ENCODE peak calls at places on chromosomes 1 and 21, in six cellular contexts. G, H, V, F, X and M are unnamed samples.

GRCh38 chr1:2876846-2877245 is 75.4 kb upstream of the TTC34 start:
- DNase-seq in G (no peak), H (no peak), V (no peak), F (no peak), X (no peak), M (no peak)

GRCh38 chr1:242736569-242736968 is 212.1 kb upstream of the PLD5 start:
- DNase-seq in G (no peak), H (no peak), V (no peak), F (no peak), X (no peak), M (no peak)

GRCh38 chr1:192554904-192555303 is 20.7 kb upstream of the RGS1 start:
- DNase-seq in G (no peak), H (no peak), V (no peak), F (no peak), X (no peak), M (no peak)

GRCh38 chr1:51794868-51795267 is 83.7 kb downstream of the NRDC start:
- DNase-seq in G (no peak), H (no peak), V (no peak), F (no peak), X (no peak), M (no peak)

GRCh38 chr1:15337656-15338402 is 71.9 kb upstream of the EFHD2 start:
- DNase-seq in G (no peak), H (peak; percentile 87), V (no peak), F (no peak), X (peak; percentile 70), M (peak; percentile 95)

GRCh38 chr1:119960501-119960900 is 64.2 kb upstream of the ADAM30 start:
- DNase-seq in G (no peak), H (no peak), V (peak; percentile 9), F (no peak), X (no peak), M (peak; percentile 38)

GRCh38 chr1:9874959-9875635 is 35.0 kb downstream of the CTNNBIP1 start:
- DNase-seq in G (peak; percentile 67), H (peak; percentile 81), V (peak; percentile 91), F (peak; percentile 98), X (no peak), M (peak; percentile 69)

GRCh38 chr1:173114381-173114780 is 63.6 kb upstream of the TNFSF18 start:
- DNase-seq in G (no peak), H (no peak), V (no peak), F (no peak), X (no peak), M (no peak)

GRCh38 chr1:9376886-9377333 is 84.2 kb downstream of the SPSB1 start:
- DNase-seq in G (no peak), H (no peak), V (no peak), F (no peak), X (no peak), M (no peak)

GRCh38 chr1:168826269-168826668 is 97.3 kb upstream of the DPT start:
- DNase-seq in G (no peak), H (no peak), V (no peak), F (no peak), X (no peak), M (no peak)

GRCh38 chr1:7893529-7894180 is 40.8 kb upstream of the UTS2 start:
- DNase-seq in G (no peak), H (peak; percentile 93), V (no peak), F (no peak), X (no peak), M (peak; percentile 90)

GRCh38 chr21:31335957-31336738 is 7.9 kb downstream of the TIAM1 start:
- DNase-seq in G (no peak), H (peak; percentile 96), V (no peak), F (no peak), X (no peak), M (peak; percentile 92)

GRCh38 chr1:245788269-245788668 is 633.5 kb downstream of the KIF26B start:
- DNase-seq in G (no peak), H (peak; percentile 63), V (no peak), F (no peak), X (no peak), M (peak; percentile 98)

GRCh38 chr1:20248954-20249612 is 41.6 kb upstream of the VWA5B1 start:
- DNase-seq in G (peak; percentile 24), H (no peak), V (no peak), F (no peak), X (no peak), M (no peak)

GRCh38 chr1:59232209-59232608 is 64.7 kb upstream of the FGGY start:
- DNase-seq in G (no peak), H (no peak), V (no peak), F (no peak), X (no peak), M (no peak)

GRCh38 chr1:1291023-1291528 is 10.8 kb downstream of the SCNN1D start:
- DNase-seq in G (no peak), H (peak; percentile 55), V (no peak), F (no peak), X (no peak), M (peak; percentile 31)

GRCh38 chr1:206769331-206769731 is 1.2 kb upstream of the IL19 start:
- DNase-seq in G (peak; percentile 93), H (no peak), V (no peak), F (no peak), X (no peak), M (no peak)

GRCh38 chr1:15692121-15692682 is 8.1 kb downstream of the PLEKHM2 start:
- DNase-seq in G (no peak), H (no peak), V (no peak), F (no peak), X (no peak), M (peak; percentile 36)

GRCh38 chr1:53860967-53861411 is 22.9 kb upstream of the NDC1 start:
- DNase-seq in G (peak; percentile 58), H (peak; percentile 78), V (peak; percentile 90), F (peak; percentile 64), X (peak; percentile 32), M (peak; percentile 79)

GRCh38 chr1:43232071-43232470 is 37.7 kb upstream of the TMEM125 start:
- DNase-seq in G (no peak), H (peak; percentile 58), V (no peak), F (no peak), X (no peak), M (peak; percentile 87)

GRCh38 chr1:226038661-226039060 is 23.9 kb upstream of the H3-3A start:
- DNase-seq in G (no peak), H (no peak), V (no peak), F (no peak), X (no peak), M (no peak)
- H3K9ac ChIP-seq in G (no peak overlapping the region), H (no peak overlapping the region), V (no peak overlapping the region), F (no peak overlapping the region), X (no peak overlapping the region), M (no peak overlapping the region)

GRCh38 chr1:166902279-166902678 is 26.2 kb upstream of the TADA1 start:
- DNase-seq in G (no peak), H (peak; percentile 74), V (no peak), F (no peak), X (peak; percentile 43), M (peak; percentile 49)
- H2AFZ ChIP-seq in G (no peak overlapping the region), H (no peak overlapping the region), V (no peak overlapping the region), F (no peak overlapping the region), X (no peak overlapping the region), M (no peak overlapping the region)

GRCh38 chr1:175536369-175536768 is 207.0 kb downstream of the TNR start:
- DNase-seq in G (no peak), H (no peak), V (no peak), F (no peak), X (no peak), M (no peak)
- H3K9me2 ChIP-seq in G (no peaks in the 10 kb centered on the region), H (no peaks in the 10 kb centered on the region), V (no peaks in the 10 kb centered on the region), F (no peaks in the 10 kb centered on the region), X (no peaks in the 10 kb centered on the region), M (no peaks in the 10 kb centered on the region)

DNA sequence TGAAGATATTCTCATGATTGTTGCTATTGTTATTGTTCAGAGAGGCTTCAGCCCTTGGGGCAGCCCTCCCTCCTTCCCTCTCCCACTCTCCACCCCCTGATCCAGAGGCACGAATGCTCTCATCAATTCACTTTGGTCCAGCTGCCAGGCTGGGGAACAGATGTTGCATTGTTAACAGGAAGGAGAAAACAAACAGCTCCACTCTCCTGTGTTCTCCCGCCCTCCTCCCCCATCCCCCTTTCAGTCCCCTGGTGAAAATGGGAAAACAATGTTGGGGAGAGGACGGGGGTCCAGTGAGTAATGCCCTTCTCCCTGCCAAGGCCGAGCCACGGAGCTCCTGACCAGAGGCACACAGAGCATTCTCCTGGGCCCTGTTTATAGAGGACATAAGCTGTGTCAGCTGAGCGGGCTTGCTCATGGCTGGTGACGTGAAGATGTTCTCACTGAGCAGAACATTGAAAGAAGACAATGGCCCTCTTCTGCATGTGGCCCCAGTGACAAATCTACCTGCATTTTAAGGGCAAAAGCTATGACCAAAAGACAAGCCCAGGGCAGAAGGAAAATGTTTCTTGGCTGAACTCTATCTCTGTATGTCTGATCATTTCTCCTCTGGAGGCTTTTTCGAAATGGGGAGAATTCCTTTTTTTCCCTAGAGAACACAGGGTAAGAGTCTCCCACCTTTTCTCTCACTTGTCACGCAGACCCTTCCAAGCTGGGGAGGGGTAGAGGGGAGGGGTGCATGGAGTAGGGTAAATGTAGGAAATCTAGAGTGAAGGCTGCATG is 111.7 kb downstream of the GLUL start:
- DNase-seq in G (no peak), H (no peak), V (no peak), F (peak; percentile 39), X (no peak), M (no peak)
- H3K9ac ChIP-seq in G (no peak overlapping the region), H (no peak overlapping the region), V (no peak overlapping the region), F (no peak overlapping the region), X (no peak overlapping the region), M (no peak overlapping the region)

GRCh38 chr1:227396539-227397355 is 78.5 kb upstream of the CDC42BPA start:
- DNase-seq in G (no peak), H (no peak), V (no peak), F (no peak), X (peak; percentile 69), M (no peak)
- H2AFZ ChIP-seq in G (no peak overlapping the region), H (no peak overlapping the region), V (no peak overlapping the region), F (no peak overlapping the region), X (peak overlapping the region; percentile 74), M (no peak overlapping the region)